ENCODE peak calls at places on chromosomes 11 and 22, in ten cellular contexts. N, G, O, S, F, Z, D, T, E and Y are unnamed samples. For H3K9me3, the result is how much of the 10 kb centered on the place peaks cover.

GRCh38 chr11:104782377-104782754 is 115.9 kb downstream of the CASP12 start:
- DNase-seq in Z (no peak), S (no peak), E (no peak), T (no peak), G (no peak), F (no peak), O (no peak), D (no peak), N (no peak), Y (no peak)

GRCh38 chr11:69296890-69297224 is 2.9 kb downstream of the MYEOV start:
- DNase-seq in O (no peak), Z (peak), S (peak), G (no peak), T (no peak), F (no peak), E (no peak), N (no peak), D (no peak), Y (no peak)

GRCh38 chr11:75029836-75030631 is 41.3 kb downstream of the NEU3 start:
- DNase-seq in S (peak), T (no peak), F (no peak), G (no peak), E (peak), Z (no peak), D (no peak), N (no peak), O (no peak), Y (no peak)

GRCh38 chr11:92340839-92341238 is 116.2 kb downstream of the FAT3 start:
- DNase-seq in E (no peak), Z (no peak), D (peak), S (no peak), G (no peak), T (no peak), F (peak), N (no peak), O (no peak), Y (peak)

GRCh38 chr11:59551651-59552521 is 40.5 kb downstream of the OR4D9 start:
- DNase-seq in O (no peak), T (no peak), F (peak), S (peak), E (no peak), N (no peak), Z (no peak), G (no peak), D (peak), Y (peak)

GRCh38 chr22:44182591-44183588 is 2.2 kb downstream of the PARVG start:
- DNase-seq in T (peak), G (no peak), O (peak), Z (peak), E (no peak), N (peak), F (no peak), S (peak), D (peak), Y (no peak)

GRCh38 chr22:11066458-11067285 is 4461.3 kb upstream of the OR11H1 start:
- DNase-seq in Z (no peak), E (peak), S (no peak), T (no peak), O (peak), G (no peak), D (no peak), N (peak), F (no peak), Y (no peak)

GRCh38 chr11:122343247-122343646 is 227.2 kb upstream of the BLID start:
- DNase-seq in N (no peak), G (no peak), O (no peak), D (no peak), E (no peak), T (no peak), S (no peak), F (no peak), Z (no peak), Y (no peak)

GRCh38 chr11:35967042-35967441 is 23.2 kb downstream of the LDLRAD3 start:
- DNase-seq in G (no peak), T (peak), Z (no peak), O (peak), E (no peak), F (no peak), N (no peak), D (no peak), S (no peak), Y (no peak)

GRCh38 chr22:35631597-35631996 is 14.5 kb upstream of the MB start:
- DNase-seq in F (peak), D (peak), Z (peak), E (no peak), T (no peak), G (peak), S (peak), N (no peak), O (peak), Y (peak)

GRCh38 chr22:42300286-42301071 is 30.0 kb upstream of the TCF20 start:
- DNase-seq in Z (peak), F (no peak), O (no peak), T (no peak), G (no peak), D (peak), E (no peak), N (peak), S (no peak), Y (no peak)

GRCh38 chr11:14537134-14537599 is 17.0 kb upstream of the PSMA1 start:
- DNase-seq in F (peak), D (peak), G (no peak), Z (peak), E (no peak), S (no peak), O (no peak), N (peak), T (no peak), Y (no peak)

GRCh38 chr11:118117790-118118601 is 31.2 kb upstream of the SMIM35 start:
- DNase-seq in O (peak), Z (no peak), N (peak), S (no peak), F (no peak), G (no peak), E (no peak), T (no peak), D (no peak), Y (no peak)

GRCh38 chr11:78575478-78575877 is 814 bp upstream of the NARS2 start:
- DNase-seq in D (no peak), F (no peak), Z (no peak), N (no peak), S (no peak), G (no peak), O (no peak), E (no peak), T (no peak), Y (no peak)

GRCh38 chr11:22471405-22471804 is 133.2 kb downstream of the SLC17A6 start:
- DNase-seq in F (no peak), O (no peak), S (no peak), D (no peak), N (no peak), T (no peak), E (no peak), G (no peak), Z (no peak), Y (no peak)

GRCh38 chr22:41979423-41980250 is 10.4 kb downstream of the SEPTIN3 start:
- DNase-seq in N (no peak), Z (no peak), S (no peak), D (no peak), E (no peak), T (no peak), F (no peak), G (no peak), O (no peak), Y (no peak)

GRCh38 chr22:43867839-43868652 is 5.7 kb upstream of the SULT4A1 start:
- DNase-seq in F (peak), E (no peak), G (peak), S (peak), T (peak), N (no peak), O (peak), Z (no peak), D (peak), Y (peak)

GRCh38 chr11:32821517-32821916 is 8.2 kb upstream of the PRRG4 start:
- DNase-seq in T (no peak), D (no peak), N (no peak), O (no peak), Z (no peak), S (no peak), G (no peak), F (no peak), E (no peak), Y (no peak)

GRCh38 chr22:44711701-44712100 is 9.7 kb downstream of the PRR5 start:
- DNase-seq in T (no peak), N (no peak), Z (no peak), D (no peak), O (no peak), G (no peak), E (no peak), S (no peak), F (no peak), Y (no peak)

GRCh38 chr11:78380615-78381029 is 37.0 kb downstream of the GAB2 start:
- DNase-seq in G (no peak), D (no peak), T (no peak), O (no peak), F (peak), S (no peak), Z (no peak), N (no peak), E (no peak), Y (no peak)

GRCh38 chr11:117412176-117412575 is 84.5 kb downstream of the CEP164 start:
- DNase-seq in E (no peak), N (no peak), G (no peak), F (no peak), T (no peak), Z (no peak), D (no peak), S (no peak), O (no peak), Y (no peak)

GRCh38 chr11:35236667-35237003 is 97.7 kb downstream of the CD44 start:
- DNase-seq in Z (no peak), E (no peak), O (no peak), T (no peak), N (no peak), D (no peak), S (no peak), F (no peak), G (no peak), Y (peak)

GRCh38 chr22:38153821-38154562 is 27.6 kb downstream of the PLA2G6 start:
- DNase-seq in D (no peak), F (no peak), T (no peak), G (no peak), O (no peak), N (no peak), Z (no peak), E (no peak), S (no peak), Y (no peak)

GRCh38 chr11:79335681-79336080 is 105.1 kb downstream of the TENM4 start:
- DNase-seq in D (no peak), N (no peak), G (no peak), F (no peak), S (no peak), E (no peak), T (no peak), O (no peak), Z (no peak), Y (no peak)

GRCh38 chr11:3106736-3107524 is 49.7 kb upstream of the CARS1 start:
- DNase-seq in T (peak), E (no peak), O (no peak), G (peak), N (no peak), Z (no peak), S (peak), D (no peak), F (no peak), Y (no peak)

GRCh38 chr22:35310556-35311550 is 11.2 kb downstream of the TOM1 start:
- DNase-seq in G (no peak), E (no peak), S (no peak), Z (peak), D (no peak), F (no peak), N (peak), O (no peak), T (no peak), Y (no peak)

GRCh38 chr11:62593434-62594044 is 2.2 kb upstream of the TUT1 start:
- DNase-seq in F (peak), E (no peak), Z (peak), D (peak), N (peak), S (peak), G (no peak), O (peak), T (peak), Y (peak)

GRCh38 chr11:132318421-132319157 is 948.2 kb downstream of the NTM start:
- DNase-seq in G (no peak), E (no peak), D (no peak), O (no peak), T (no peak), Z (no peak), N (no peak), S (no peak), F (peak), Y (peak)

GRCh38 chr11:15396778-15397177 is 282.1 kb downstream of the INSC start:
- DNase-seq in T (no peak), D (no peak), O (no peak), F (no peak), Z (no peak), S (no peak), N (no peak), E (no peak), G (no peak), Y (no peak)

GRCh38 chr22:46738961-46739870 is 1.2 kb upstream of the CERK start:
- DNase-seq in O (peak), E (no peak), D (peak), G (no peak), N (peak), T (peak), Z (no peak), F (peak), S (peak), Y (peak)

GRCh38 chr11:74033046-74033445 is 24.2 kb upstream of the UCP3 start:
- DNase-seq in G (no peak), Z (no peak), S (no peak), F (no peak), N (no peak), E (no peak), D (peak), O (no peak), T (no peak), Y (no peak)

GRCh38 chr11:119155733-119156492 is 7.1 kb downstream of the ABCG4 start:
- DNase-seq in O (no peak), S (no peak), D (peak), G (no peak), F (no peak), Z (peak), E (no peak), T (no peak), N (no peak), Y (peak)

GRCh38 chr11:77044886-77045285 is 10.7 kb downstream of the B3GNT6 start:
- DNase-seq in N (no peak), S (no peak), O (no peak), G (no peak), F (no peak), D (no peak), T (no peak), Z (no peak), E (no peak), Y (no peak)

GRCh38 chr11:111870522-111870886 is 877 bp downstream of the ALG9 start:
- DNase-seq in S (no peak), D (no peak), F (no peak), E (no peak), G (no peak), N (no peak), O (no peak), Z (no peak), T (no peak), Y (no peak)

GRCh38 chr11:1064167-1064566 is 10.5 kb upstream of the MUC2 start:
- DNase-seq in N (no peak), S (no peak), F (no peak), E (no peak), D (no peak), G (no peak), O (no peak), T (no peak), Z (no peak), Y (no peak)

GRCh38 chr11:59778122-59778521 is 22.9 kb downstream of the STX3 start:
- DNase-seq in D (no peak), E (no peak), O (no peak), G (no peak), F (no peak), Z (no peak), T (no peak), N (no peak), S (peak), Y (no peak)

GRCh38 chr22:27745154-27745553 is 56.4 kb downstream of the MN1 start:
- DNase-seq in N (no peak), O (no peak), Z (no peak), G (no peak), S (no peak), T (no peak), F (no peak), E (no peak), D (no peak), Y (no peak)

GRCh38 chr22:22930222-22930497 is 42.5 kb downstream of the IGLL5 start:
- DNase-seq in Z (no peak), G (no peak), T (no peak), N (no peak), E (no peak), O (peak), S (no peak), F (no peak), D (no peak), Y (no peak)

GRCh38 chr22:22931557-22932270 is 44.1 kb downstream of the IGLL5 start:
- DNase-seq in E (no peak), G (no peak), S (no peak), F (no peak), N (no peak), Z (no peak), D (peak), O (peak), T (no peak), Y (no peak)

GRCh38 chr22:22932512-22932941 is 44.9 kb downstream of the IGLL5 start:
- DNase-seq in D (peak), T (no peak), N (no peak), F (no peak), S (no peak), G (no peak), Z (no peak), O (peak), E (no peak), Y (no peak)

GRCh38 chr22:22929381-22930221 is 42.0 kb downstream of the IGLL5 start:
- DNase-seq in T (no peak), O (peak), S (no peak), E (no peak), F (no peak), D (no peak), Z (no peak), G (no peak), N (no peak), Y (no peak)

GRCh38 chr22:22930571-22931556 is 43.2 kb downstream of the IGLL5 start:
- DNase-seq in D (no peak), T (no peak), O (peak), F (no peak), N (no peak), G (no peak), Z (no peak), S (no peak), E (no peak), Y (no peak)
- H3K4me3 ChIP-seq in D (peak), T (no peak), O (no peak), F (no peak), N (no peak), G (no peak), Z (no peak), S (no peak), E (no peak), Y (no peak)

GRCh38 chr22:49034836-49035817 is 792.5 kb downstream of the BRD1 start:
- DNase-seq in O (peak), T (no peak), G (no peak), S (no peak), D (no peak), E (no peak), Z (no peak), F (no peak), N (no peak), Y (no peak)

GRCh38 chr22:49033616-49034015 is 794.1 kb downstream of the BRD1 start:
- DNase-seq in E (no peak), G (no peak), D (no peak), S (no peak), N (no peak), Z (no peak), T (no peak), F (no peak), O (peak), Y (no peak)

GRCh38 chr22:49028111-49028510 is 799.6 kb downstream of the BRD1 start:
- DNase-seq in G (no peak), N (no peak), S (no peak), T (no peak), Z (no peak), D (no peak), E (no peak), F (no peak), O (peak), Y (no peak)

GRCh38 chr22:49032821-49033220 is 794.9 kb downstream of the BRD1 start:
- DNase-seq in D (no peak), O (peak), Z (no peak), F (no peak), G (no peak), T (no peak), N (no peak), E (no peak), S (no peak), Y (no peak)

GRCh38 chr22:49031746-49032330 is 795.8 kb downstream of the BRD1 start:
- DNase-seq in D (no peak), O (peak), N (no peak), S (no peak), F (no peak), Z (no peak), G (no peak), T (no peak), E (no peak), Y (no peak)
- H3K9me3 ChIP-seq in D (under half), O (under half), N (under half), S (under half), F (under half), Z (under half), G (under half), T (under half), E (under half), Y (under half)

GRCh38 chr11:103111400-103111799 is 2.2 kb downstream of the DYNC2H1 start:
- DNase-seq in S (no peak), F (no peak), D (no peak), T (no peak), E (no peak), Z (no peak), O (no peak), N (no peak), G (no peak), Y (no peak)

GRCh38 chr11:103110406-103110805 is 1.2 kb downstream of the DYNC2H1 start:
- DNase-seq in F (peak), O (no peak), E (no peak), D (no peak), G (no peak), N (no peak), S (no peak), T (no peak), Z (no peak), Y (no peak)

GRCh38 chr11:103109818-103110388 is 677 bp downstream of the DYNC2H1 start:
- DNase-seq in N (no peak), O (peak), E (no peak), S (no peak), T (no peak), F (peak), Z (peak), G (no peak), D (no peak), Y (peak)

GRCh38 chr11:103114836-103115235 is 5.6 kb downstream of the DYNC2H1 start:
- DNase-seq in O (no peak), Z (no peak), S (no peak), G (no peak), N (no peak), F (no peak), E (no peak), D (no peak), T (no peak), Y (no peak)

GRCh38 chr11:103112364-103112763 is 3.1 kb downstream of the DYNC2H1 start:
- DNase-seq in Z (no peak), D (no peak), O (no peak), F (peak), E (no peak), T (no peak), G (no peak), S (no peak), N (no peak), Y (no peak)
- H3K4me3 ChIP-seq in Z (no peak), D (no peak), O (no peak), F (no peak), E (no peak), T (no peak), G (no peak), S (no peak), N (no peak), Y (no peak)

GRCh38 chr22:48490513-48491411 is 1336.9 kb downstream of the BRD1 start:
- DNase-seq in E (no peak), Z (no peak), G (peak), T (no peak), N (no peak), D (no peak), F (no peak), S (no peak), O (no peak), Y (no peak)
- H3K9me3 ChIP-seq in E (under half), Z (under half), G (under half), T (under half), N (under half), D (under half), F (under half), S (under half), O (under half), Y (under half)